ENCODE peak calls at places on chromosomes 12 and 14, in four cellular contexts. G is ovary, U is HL-60, X is lung. K is an unnamed sample.

GRCh38 chr12:92550661-92551060 is 152.1 kb upstream of the PLEKHG7 start:
- DNase-seq in G (no peak), U (no peak), X (no peak), K (no peak)

GRCh38 chr14:52318829-52319604 is 4.9 kb downstream of the PTGER2 start:
- DNase-seq in G (no peak), U (no peak), X (no peak), K (no peak)

GRCh38 chr12:68482660-68483059 is 128.0 kb upstream of the RAP1B start:
- DNase-seq in G (no peak), U (no peak), X (no peak), K (no peak)

GRCh38 chr12:127230843-127231260 is 1036.1 kb upstream of the TMEM132C start:
- DNase-seq in G (no peak), U (no peak), X (no peak), K (peak)

GRCh38 chr12:123657211-123657610 is 13.7 kb upstream of the TCTN2 start:
- DNase-seq in G (no peak), U (no peak), X (no peak), K (no peak)

GRCh38 chr12:46282829-46283228 is 14.0 kb upstream of the SLC38A1 start:
- DNase-seq in G (no peak), U (no peak), X (no peak), K (no peak)

GRCh38 chr14:72611506-72611905 is 282.4 kb downstream of the DPF3 start:
- DNase-seq in G (no peak), U (no peak), X (no peak), K (no peak)

GRCh38 chr12:7678744-7679143 is 13.0 kb upstream of the APOBEC1 start:
- DNase-seq in G (no peak), U (peak), X (no peak), K (no peak)

GRCh38 chr14:54627325-54627717 is 60.4 kb downstream of the SAMD4A start:
- DNase-seq in G (no peak), U (no peak), X (no peak), K (no peak)

GRCh38 chr14:91343051-91343450 is 74.6 kb downstream of the CCDC88C start:
- DNase-seq in G (no peak), U (no peak), X (no peak), K (no peak)

GRCh38 chr12:28578833-28579252 is 388.6 kb downstream of the CCDC91 start:
- DNase-seq in G (no peak), U (no peak), X (no peak), K (no peak)

GRCh38 chr12:58066296-58066695 is 124.9 kb downstream of the ATP23 start:
- DNase-seq in G (no peak), U (no peak), X (no peak), K (no peak)

GRCh38 chr12:9340422-9341259 is 132.4 kb upstream of the PZP start:
- DNase-seq in G (no peak), U (no peak), X (no peak), K (no peak)

GRCh38 chr14:54699087-54699530 is 132.2 kb downstream of the SAMD4A start:
- DNase-seq in G (no peak), U (no peak), X (no peak), K (no peak)

GRCh38 chr14:21860172-21860571 is 186.6 kb upstream of the OR4E1 start:
- DNase-seq in G (no peak), U (peak), X (no peak), K (no peak)

GRCh38 chr12:53951577-53952334 is 2.9 kb upstream of the HOXC12 start:
- DNase-seq in G (no peak), U (no peak), X (no peak), K (no peak)

GRCh38 chr12:16399110-16399509 is 51.7 kb downstream of the MGST1 start:
- DNase-seq in G (no peak), U (peak), X (no peak), K (no peak)

GRCh38 chr12:53118771-53119300 is 15.6 kb downstream of the SOAT2 start:
- DNase-seq in G (no peak), U (no peak), X (no peak), K (no peak)

GRCh38 chr12:7293670-7294069 is 10.2 kb upstream of the ACSM4 start:
- DNase-seq in G (no peak), U (no peak), X (no peak), K (no peak)

GRCh38 chr14:104138891-104139459 is 588 bp downstream of the KIF26A start:
- DNase-seq in G (peak), U (no peak), X (no peak), K (no peak)

GRCh38 chr14:51844482-51844881 is 15.9 kb upstream of the GNG2 start:
- DNase-seq in G (no peak), U (no peak), X (no peak), K (no peak)

GRCh38 chr14:51119411-51120051 is 24.6 kb upstream of the TRIM9 start:
- DNase-seq in G (no peak), U (no peak), X (no peak), K (no peak)

GRCh38 chr14:61555056-61555838 is 140.1 kb upstream of the HIF1A start:
- DNase-seq in G (no peak), U (no peak), X (no peak), K (no peak)

GRCh38 chr14:71225108-71225507 is 317.8 kb downstream of the PCNX1 start:
- DNase-seq in G (no peak), U (no peak), X (no peak), K (no peak)

GRCh38 chr14:85336817-85337216 is 193.1 kb upstream of the FLRT2 start:
- DNase-seq in G (no peak), U (no peak), X (no peak), K (no peak)

GRCh38 chr12:62601765-62602444 is 135.3 kb downstream of the MON2 start:
- DNase-seq in G (no peak), U (no peak), X (no peak), K (no peak)

DNA sequence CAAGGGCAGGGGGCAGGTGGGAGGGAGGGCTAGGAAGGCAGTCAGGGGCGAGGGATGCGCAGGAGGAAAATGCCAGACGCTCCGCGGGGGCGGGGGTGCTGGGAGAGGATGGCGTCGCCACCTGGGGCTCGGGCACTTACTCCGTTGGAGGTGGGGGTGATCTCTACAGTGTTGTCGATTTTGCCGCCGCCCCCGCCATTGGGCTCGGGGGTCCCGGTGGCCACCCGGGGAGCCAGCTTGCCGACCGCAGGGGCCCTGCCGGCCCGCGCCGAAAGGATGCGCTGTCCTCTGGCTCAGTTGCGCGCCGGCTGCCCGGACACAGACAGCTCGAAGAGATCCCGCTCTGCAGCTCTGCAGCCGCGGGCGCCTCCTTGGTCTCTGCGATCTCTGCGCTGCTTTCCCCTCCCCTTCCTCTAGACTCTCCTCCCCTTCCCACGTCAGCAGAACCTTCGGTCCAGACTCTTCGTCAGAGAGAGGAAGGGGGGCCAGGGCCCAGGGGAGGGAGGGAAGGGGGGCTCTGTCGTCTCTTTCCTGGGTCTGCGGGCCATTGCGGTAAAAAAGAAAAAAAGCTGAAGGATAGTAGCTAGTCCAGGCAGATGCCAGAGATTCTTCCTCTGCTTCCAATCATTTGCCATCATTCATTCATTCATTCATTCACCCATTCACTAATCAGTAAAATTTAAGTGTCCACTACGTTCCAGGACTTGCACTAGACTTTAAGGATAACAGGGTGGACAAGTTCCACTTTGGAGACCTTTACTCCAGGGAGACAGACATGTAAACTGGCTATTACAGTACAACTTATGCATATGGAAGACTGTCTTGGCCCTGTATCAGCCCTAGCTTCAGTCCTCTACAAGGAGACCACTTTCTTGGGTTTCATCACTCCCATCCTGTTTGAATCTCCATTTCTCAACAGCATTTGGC is at the start of gene SLC22A17:
- DNase-seq in G (peak), U (no peak), X (peak), K (peak)
- TF ChIP-seq CTCF in G (no peak), U (no peak), X (no peak), K (peak)

DNA sequence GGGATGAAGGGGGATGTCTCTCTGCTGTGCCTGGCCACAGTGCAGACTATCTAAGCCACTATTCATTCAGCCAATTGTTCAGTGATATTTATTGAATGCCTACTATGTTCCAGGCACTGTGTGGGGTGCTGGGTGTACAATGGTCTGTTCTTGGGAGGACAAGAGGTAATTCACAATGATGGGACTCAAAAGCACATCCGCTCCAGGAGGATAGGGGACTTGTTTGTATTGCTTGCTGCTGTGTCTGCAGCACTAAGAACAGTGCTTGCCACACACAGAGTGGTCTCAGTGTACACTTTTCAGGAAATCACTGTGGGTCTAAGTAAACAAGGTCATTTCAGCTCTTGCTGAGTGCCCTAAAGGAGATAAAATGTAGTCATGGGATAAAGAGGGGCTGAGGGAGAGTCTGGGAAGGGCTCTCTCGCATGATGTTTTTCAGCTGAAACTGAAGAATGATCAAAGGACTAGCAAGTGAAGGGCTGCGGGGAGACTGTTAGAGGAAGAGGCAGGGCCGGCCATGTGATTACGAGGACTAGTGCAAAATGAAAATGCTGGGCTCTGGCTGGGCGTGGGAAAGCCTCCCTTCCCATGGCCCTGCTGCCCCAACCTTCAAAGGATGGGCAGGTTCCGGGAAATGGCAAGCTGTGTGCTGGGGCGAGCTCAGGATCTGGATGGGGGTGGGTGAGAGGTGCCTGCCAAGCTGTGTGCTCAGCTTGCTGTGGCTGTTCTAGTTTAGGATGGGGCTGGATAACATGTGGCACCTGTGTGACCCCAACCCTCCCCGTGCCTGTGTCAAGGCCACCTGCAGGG is 39.1 kb downstream of the ADCK1 start:
- DNase-seq in G (no peak), U (no peak), X (no peak), K (no peak)
- TF ChIP-seq CTCF in G (no peak), U (no peak), X (no peak), K (no peak)

DNA sequence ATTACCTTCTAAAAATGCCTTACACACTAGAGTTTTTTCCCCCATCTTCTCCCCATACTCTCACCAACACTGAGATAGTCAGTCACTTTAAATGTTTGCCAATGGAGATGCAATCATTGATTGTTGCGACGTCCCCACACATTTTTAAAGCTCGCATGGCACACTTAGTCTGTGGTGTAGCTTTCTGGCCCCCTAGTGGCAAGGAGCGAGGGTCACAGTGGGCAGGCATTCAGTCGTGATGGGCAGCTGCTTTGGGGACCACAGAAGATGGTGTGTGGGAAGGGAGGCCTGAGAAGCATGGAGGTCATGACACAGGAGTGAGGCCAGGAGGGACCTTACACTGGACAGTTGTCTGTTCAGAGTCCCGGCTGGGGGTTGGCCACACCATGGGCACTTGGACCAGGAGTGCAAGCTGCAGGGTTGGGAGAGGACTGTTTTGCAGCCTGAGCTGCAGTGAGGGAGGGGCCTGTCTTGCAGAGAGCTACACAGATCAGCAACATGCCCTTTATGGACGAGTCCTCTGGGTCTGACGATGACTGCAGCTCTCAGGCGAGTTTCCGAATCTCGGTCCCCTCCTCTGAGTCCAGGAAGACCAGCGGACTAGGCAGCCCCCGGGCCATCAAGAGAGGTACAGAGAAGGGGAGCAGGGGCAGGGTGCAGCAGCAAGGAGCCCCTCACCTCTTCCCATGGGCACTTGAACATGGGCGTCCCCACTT is 28.6 kb downstream of the PIGH start:
- DNase-seq in G (peak), U (peak), X (peak), K (peak)
- TF ChIP-seq CTCF in G (no peak), U (peak), X (peak), K (peak)

GRCh38 chr14:59483819-59484610 is at the start of the genes JKAMP and L3HYPDH:
- DNase-seq in G (peak), U (peak), X (peak), K (peak)
- TF ChIP-seq CTCF in G (peak), U (peak), X (peak), K (peak)

GRCh38 chr12:110012137-110012536 is 12.9 kb downstream of the ANKRD13A start:
- DNase-seq in G (no peak), U (no peak), X (peak), K (no peak)

GRCh38 chr12:110012659-110013058 is 13.4 kb downstream of the ANKRD13A start:
- DNase-seq in G (no peak), U (no peak), X (no peak), K (no peak)

GRCh38 chr12:110010853-110011835 is 11.9 kb downstream of the ANKRD13A start:
- DNase-seq in G (no peak), U (no peak), X (no peak), K (no peak)

GRCh38 chr12:110020956-110021355 is 21.7 kb downstream of the ANKRD13A start:
- DNase-seq in G (no peak), U (no peak), X (no peak), K (no peak)

DNA sequence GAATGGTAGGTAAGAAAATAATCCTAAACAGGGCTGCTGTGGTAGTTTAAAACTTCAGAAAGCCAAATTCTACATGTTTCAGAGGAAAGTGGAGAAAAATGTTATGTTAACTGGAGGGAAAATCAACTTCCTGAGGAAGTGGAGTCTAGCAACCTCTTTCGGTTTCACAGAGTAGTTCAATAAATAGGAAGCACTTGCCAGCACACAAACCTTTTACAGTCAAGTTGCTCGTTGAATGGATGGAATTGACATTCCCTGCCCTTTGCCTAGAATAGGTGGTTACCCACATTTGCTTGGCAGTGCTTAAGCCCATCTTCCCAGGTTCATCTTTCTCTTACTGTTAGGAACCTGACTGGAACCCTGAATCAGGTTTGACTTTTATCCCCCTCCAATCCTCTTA is 15.9 kb downstream of the ANKRD13A start:
- DNase-seq in G (no peak), U (peak), X (no peak), K (no peak)
- TF ChIP-seq CTCF in G (no peak), U (peak), X (no peak), K (no peak)

GRCh38 chr12:5556033-5556614 is 124.2 kb downstream of the NTF3 start:
- DNase-seq in G (no peak), U (no peak), X (no peak), K (no peak)
- TF ChIP-seq CTCF in G (no peak), U (peak), X (no peak), K (peak)

GRCh38 chr12:2998789-2999264 is 39.6 kb downstream of the TEAD4 start:
- DNase-seq in G (peak), U (no peak), X (no peak), K (no peak)

GRCh38 chr12:2997989-2998670 is 38.9 kb downstream of the TEAD4 start:
- DNase-seq in G (no peak), U (no peak), X (no peak), K (no peak)

GRCh38 chr12:2999265-2999841 is 40.2 kb downstream of the TEAD4 start:
- DNase-seq in G (no peak), U (no peak), X (no peak), K (no peak)

GRCh38 chr12:3002636-3003035 is 43.4 kb downstream of the TEAD4 start:
- DNase-seq in G (no peak), U (no peak), X (no peak), K (no peak)

GRCh38 chr12:3000548-3001275 is 41.5 kb downstream of the TEAD4 start:
- DNase-seq in G (no peak), U (no peak), X (no peak), K (no peak)
- TF ChIP-seq CTCF in G (no peak), U (no peak), X (no peak), K (no peak)

GRCh38 chr14:74459289-74459946 is 33.4 kb upstream of the SYNDIG1L start:
- DNase-seq in G (no peak), U (peak), X (no peak), K (peak)

GRCh38 chr14:74457511-74457910 is 31.5 kb upstream of the SYNDIG1L start:
- DNase-seq in G (no peak), U (no peak), X (no peak), K (no peak)

GRCh38 chr14:74459981-74460380 is 33.1 kb downstream of the NPC2 start:
- DNase-seq in G (no peak), U (no peak), X (no peak), K (no peak)

DNA sequence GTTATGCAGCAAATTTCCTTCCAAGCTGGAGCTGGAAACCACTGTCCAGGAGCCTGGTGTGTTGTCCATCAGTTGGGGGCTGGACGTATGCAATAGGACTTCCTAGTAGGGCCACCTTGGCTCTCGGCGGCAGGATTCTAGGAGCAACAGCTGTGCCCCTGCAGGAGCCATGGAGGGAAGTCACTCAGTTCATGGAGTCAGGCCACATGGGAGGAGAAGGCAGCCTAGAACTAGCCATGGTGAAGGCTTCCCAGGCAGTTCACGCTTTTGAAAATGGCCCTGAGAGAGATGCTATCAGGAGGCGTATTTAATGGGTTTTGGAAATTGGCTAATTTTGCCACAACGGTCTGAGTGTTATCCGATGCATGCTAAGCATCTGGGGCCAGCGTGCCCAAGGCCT is 30.7 kb upstream of the SYNDIG1L start:
- DNase-seq in G (no peak), U (no peak), X (no peak), K (no peak)
- TF ChIP-seq CTCF in G (no peak), U (no peak), X (no peak), K (no peak)

K was measured in AG09319.